ENCODE peak calls at places on chromosomes 3 and 15, in five cellular contexts. R is IMR-90, K is mammary epithelial cell, E is HepG2, B is mesendoderm. X is an unnamed sample.

GRCh38 chr15:30924353-30924752 is 20.6 kb downstream of the FAN1 start:
- DNase-seq in R (peak), K (no peak), E (no peak), B (peak), X (peak)

GRCh38 chr3:147906275-147906674 is 497.1 kb downstream of the ZIC1 start:
- DNase-seq in R (peak), K (peak), E (no peak), B (no peak), X (no peak)

GRCh38 chr3:128784228-128784627 is 58.2 kb downstream of the RAB7A start:
- DNase-seq in R (no peak), K (no peak), E (peak), B (peak), X (no peak)

GRCh38 chr3:13826672-13827071 is 53.2 kb downstream of the WNT7A start:
- DNase-seq in R (no peak), K (no peak), E (no peak), B (no peak), X (no peak)

GRCh38 chr3:169911272-169911671 is at the start of gene SAMD7:
- DNase-seq in R (no peak), K (no peak), E (no peak), B (no peak), X (no peak)

GRCh38 chr15:39301589-39301999 is 279.3 kb upstream of the THBS1 start:
- DNase-seq in R (peak), K (peak), E (no peak), B (no peak), X (peak)

GRCh38 chr15:39149636-39150035 is 431.2 kb upstream of the THBS1 start:
- DNase-seq in R (no peak), K (no peak), E (no peak), B (no peak), X (no peak)

GRCh38 chr3:16884084-16884747 is 539 bp upstream of the PLCL2 start:
- DNase-seq in R (peak), K (no peak), E (no peak), B (peak), X (no peak)

GRCh38 chr3:38722760-38723568 is 73.5 kb upstream of the SCN5A start:
- DNase-seq in R (peak), K (no peak), E (no peak), B (no peak), X (peak)

GRCh38 chr3:156334841-156335545 is 214.6 kb downstream of the KCNAB1 start:
- DNase-seq in R (no peak), K (peak), E (no peak), B (no peak), X (no peak)

GRCh38 chr3:88469216-88469615 is 319.5 kb downstream of the C3orf38 start:
- DNase-seq in R (no peak), K (no peak), E (no peak), B (no peak), X (peak)

GRCh38 chr15:85831415-85832113 is 36.8 kb upstream of the KLHL25 start:
- DNase-seq in R (peak), K (peak), E (peak), B (peak), X (peak)

GRCh38 chr3:36763850-36764703 is at the start of gene DCLK3:
- DNase-seq in R (no peak), K (no peak), E (no peak), B (peak), X (no peak)

GRCh38 chr15:72231847-72232461 is 964 bp upstream of the PKM start:
- DNase-seq in R (peak), K (peak), E (peak), B (peak), X (peak)

GRCh38 chr3:155948476-155948875 is 78.0 kb downstream of the GMPS start:
- DNase-seq in R (peak), K (no peak), E (no peak), B (no peak), X (no peak)

GRCh38 chr3:51954120-51954519 is 1.1 kb upstream of the GPR62 start:
- DNase-seq in R (no peak), K (no peak), E (no peak), B (no peak), X (no peak)

GRCh38 chr3:51955893-51956770 is 951 bp downstream of the GPR62 start:
- DNase-seq in R (no peak), K (peak), E (no peak), B (peak), X (peak)

GRCh38 chr3:51954713-51955112 is 468 bp upstream of the GPR62 start:
- DNase-seq in R (no peak), K (no peak), E (no peak), B (no peak), X (no peak)

GRCh38 chr3:51953445-51953844 is 1.7 kb upstream of the GPR62 start:
- DNase-seq in R (peak), K (peak), E (no peak), B (no peak), X (peak)

GRCh38 chr3:51955175-51955892 is at the start of gene GPR62:
- DNase-seq in R (no peak), K (no peak), E (no peak), B (no peak), X (no peak)
- H3K4me3 ChIP-seq in R (no peak), K (no peak), E (no peak), B (no peak), X (peak)

GRCh38 chr15:83653288-83653638 is 660 bp upstream of the ADAMTSL3 start:
- DNase-seq in R (no peak), K (no peak), E (no peak), B (no peak), X (no peak)
- H3K4me2 ChIP-seq in R (no peak), K (peak), E (no peak), B (peak), X (no peak)

DNA sequence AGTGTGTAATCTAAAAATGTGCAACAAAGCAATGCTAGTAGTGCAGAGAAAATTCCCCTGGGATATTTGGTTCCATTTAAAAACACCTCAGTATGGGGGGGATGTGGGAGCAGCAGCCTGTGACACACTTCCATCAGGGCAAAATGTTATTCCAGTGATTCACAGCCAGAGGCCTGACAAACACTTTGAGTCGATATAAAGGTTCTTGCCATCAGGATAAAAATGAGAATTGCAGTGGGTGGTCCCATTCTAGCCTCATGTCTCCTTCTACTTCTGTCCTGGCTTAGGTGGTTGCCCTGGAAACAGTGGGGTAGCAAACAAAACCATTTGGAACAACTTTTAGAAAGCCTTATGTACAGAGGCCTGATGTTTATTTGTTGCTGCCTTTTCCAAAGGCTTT is 84.0 kb upstream of the ZNF280D start:
- DNase-seq in R (peak), K (peak), E (no peak), B (peak), X (peak)
- H3K9ac ChIP-seq in R (no peak), K (no peak), E (no peak), B (no peak), X (peak)

GRCh38 chr15:63514533-63514943 is 10.1 kb downstream of the USP3 start:
- DNase-seq in R (peak), K (peak), E (peak), B (no peak), X (peak)
- H3K4me3 ChIP-seq in R (no peak), K (no peak), E (peak), B (no peak), X (no peak)

GRCh38 chr15:44222478-44222877 is 27.4 kb upstream of the FRMD5 start:
- DNase-seq in R (peak), K (no peak), E (no peak), B (no peak), X (no peak)

GRCh38 chr15:44219073-44219472 is 24.0 kb upstream of the FRMD5 start:
- DNase-seq in R (no peak), K (no peak), E (no peak), B (no peak), X (no peak)

GRCh38 chr15:44215594-44215993 is 20.5 kb upstream of the FRMD5 start:
- DNase-seq in R (peak), K (peak), E (peak), B (no peak), X (peak)

GRCh38 chr15:44216958-44217357 is 21.9 kb upstream of the FRMD5 start:
- DNase-seq in R (no peak), K (no peak), E (no peak), B (no peak), X (peak)
- H3K4me2 ChIP-seq in R (no peak), K (no peak), E (no peak), B (no peak), X (no peak)

GRCh38 chr15:32974691-32975090 is 219.8 kb downstream of the FMN1 start:
- DNase-seq in R (peak), K (no peak), E (no peak), B (no peak), X (peak)

GRCh38 chr15:32966512-32966911 is 228.0 kb downstream of the FMN1 start:
- DNase-seq in R (no peak), K (no peak), E (no peak), B (no peak), X (no peak)

GRCh38 chr15:32965897-32966296 is 228.6 kb downstream of the FMN1 start:
- DNase-seq in R (no peak), K (no peak), E (no peak), B (no peak), X (no peak)

GRCh38 chr15:32970847-32971246 is 223.7 kb downstream of the FMN1 start:
- DNase-seq in R (no peak), K (no peak), E (no peak), B (no peak), X (no peak)
- H3K9ac ChIP-seq in R (no peak), K (no peak), E (no peak), B (no peak), X (no peak)

X was measured in astrocyte.